ENCODE peak calls at places on chromosome 17, in ten cellular contexts. One of them, this sample, is unnamed.

GRCh38 chr17:20156196-20157077 is 147.3 kb downstream of the SPECC1 start:
- DNase-seq in colonic mucosa: peak; percentile 47
- DNase-seq in CD4-positive, alpha-beta T cell: no peak
- DNase-seq in tibial nerve: no peak
- DNase-seq in Caco-2: peak; percentile 88
- DNase-seq in foreskin fibroblast: peak; percentile 27
- DNase-seq in lung: peak; percentile 59
- DNase-seq in fibroblast of the aortic adventitia: peak; percentile 19
- DNase-seq in transverse colon: peak; percentile 61
- DNase-seq in lower leg skin: no peak
- DNase-seq in this sample: no peak

GRCh38 chr17:61391595-61392291 is 7.9 kb upstream of the TBX2 start:
- DNase-seq in colonic mucosa: no peak
- DNase-seq in CD4-positive, alpha-beta T cell: no peak
- DNase-seq in tibial nerve: no peak
- DNase-seq in Caco-2: no peak
- DNase-seq in foreskin fibroblast: peak; percentile 30
- DNase-seq in lung: no peak
- DNase-seq in fibroblast of the aortic adventitia: no peak
- DNase-seq in transverse colon: no peak
- DNase-seq in lower leg skin: no peak
- DNase-seq in this sample: no peak

GRCh38 chr17:77316191-77316641 is 175.4 kb downstream of the SEC14L1 start:
- DNase-seq in colonic mucosa: no peak
- DNase-seq in CD4-positive, alpha-beta T cell: no peak
- DNase-seq in tibial nerve: no peak
- DNase-seq in Caco-2: no peak
- DNase-seq in foreskin fibroblast: peak; percentile 52
- DNase-seq in lung: no peak
- DNase-seq in fibroblast of the aortic adventitia: peak; percentile 84
- DNase-seq in transverse colon: peak; percentile 16
- DNase-seq in lower leg skin: peak; percentile 39
- DNase-seq in this sample: no peak

GRCh38 chr17:43021739-43022512 is at the start of gene VAT1:
- DNase-seq in colonic mucosa: peak; percentile 87
- DNase-seq in CD4-positive, alpha-beta T cell: peak; percentile 30
- DNase-seq in tibial nerve: peak; percentile 66
- DNase-seq in Caco-2: peak; percentile 88
- DNase-seq in foreskin fibroblast: peak; percentile 94
- DNase-seq in lung: peak; percentile 77
- DNase-seq in fibroblast of the aortic adventitia: peak; percentile 73
- DNase-seq in transverse colon: peak; percentile 87
- DNase-seq in lower leg skin: peak; percentile 77
- DNase-seq in this sample: no peak

GRCh38 chr17:7767425-7768021 is 50.0 kb downstream of the DNAH2 start:
- DNase-seq in colonic mucosa: no peak
- DNase-seq in CD4-positive, alpha-beta T cell: no peak
- DNase-seq in tibial nerve: no peak
- DNase-seq in Caco-2: no peak
- DNase-seq in foreskin fibroblast: no peak
- DNase-seq in lung: peak; percentile 41
- DNase-seq in fibroblast of the aortic adventitia: peak; percentile 67
- DNase-seq in transverse colon: no peak
- DNase-seq in lower leg skin: no peak
- DNase-seq in this sample: no peak

GRCh38 chr17:73595068-73595865 is 49.0 kb downstream of the SDK2 start:
- DNase-seq in colonic mucosa: peak; percentile 53
- DNase-seq in CD4-positive, alpha-beta T cell: no peak
- DNase-seq in tibial nerve: no peak
- DNase-seq in Caco-2: peak; percentile 34
- DNase-seq in foreskin fibroblast: no peak
- DNase-seq in lung: peak; percentile 39
- DNase-seq in fibroblast of the aortic adventitia: no peak
- DNase-seq in transverse colon: peak; percentile 45
- DNase-seq in lower leg skin: no peak
- DNase-seq in this sample: no peak

GRCh38 chr17:59752446-59752845 is 45.0 kb downstream of the VMP1 start:
- DNase-seq in colonic mucosa: no peak
- DNase-seq in CD4-positive, alpha-beta T cell: no peak
- DNase-seq in tibial nerve: no peak
- DNase-seq in Caco-2: no peak
- DNase-seq in foreskin fibroblast: peak; percentile 51
- DNase-seq in lung: no peak
- DNase-seq in fibroblast of the aortic adventitia: peak; percentile 33
- DNase-seq in transverse colon: no peak
- DNase-seq in lower leg skin: no peak
- DNase-seq in this sample: no peak

GRCh38 chr17:81512984-81513668 is 527 bp upstream of the ACTG1 start:
- DNase-seq in colonic mucosa: peak; percentile 75
- DNase-seq in CD4-positive, alpha-beta T cell: peak; percentile 43
- DNase-seq in tibial nerve: peak; percentile 58
- DNase-seq in Caco-2: peak; percentile 79
- DNase-seq in foreskin fibroblast: peak; percentile 78
- DNase-seq in lung: peak; percentile 70
- DNase-seq in fibroblast of the aortic adventitia: no peak
- DNase-seq in transverse colon: peak; percentile 80
- DNase-seq in lower leg skin: peak; percentile 58
- DNase-seq in this sample: no peak

GRCh38 chr17:72021417-72022041 is 99.3 kb upstream of the SOX9 start:
- DNase-seq in colonic mucosa: no peak
- DNase-seq in CD4-positive, alpha-beta T cell: no peak
- DNase-seq in tibial nerve: no peak
- DNase-seq in Caco-2: no peak
- DNase-seq in foreskin fibroblast: no peak
- DNase-seq in lung: no peak
- DNase-seq in fibroblast of the aortic adventitia: no peak
- DNase-seq in transverse colon: no peak
- DNase-seq in lower leg skin: no peak
- DNase-seq in this sample: no peak

GRCh38 chr17:72030067-72030899 is 90.5 kb upstream of the SOX9 start:
- DNase-seq in colonic mucosa: peak; percentile 37
- DNase-seq in CD4-positive, alpha-beta T cell: no peak
- DNase-seq in tibial nerve: no peak
- DNase-seq in Caco-2: no peak
- DNase-seq in foreskin fibroblast: peak; percentile 71
- DNase-seq in lung: peak; percentile 46
- DNase-seq in fibroblast of the aortic adventitia: peak; percentile 28
- DNase-seq in transverse colon: peak; percentile 28
- DNase-seq in lower leg skin: peak; percentile 19
- DNase-seq in this sample: peak; percentile 15

GRCh38 chr17:72022328-72022727 is 98.5 kb upstream of the SOX9 start:
- DNase-seq in colonic mucosa: no peak
- DNase-seq in CD4-positive, alpha-beta T cell: no peak
- DNase-seq in tibial nerve: no peak
- DNase-seq in Caco-2: no peak
- DNase-seq in foreskin fibroblast: no peak
- DNase-seq in lung: no peak
- DNase-seq in fibroblast of the aortic adventitia: no peak
- DNase-seq in transverse colon: no peak
- DNase-seq in lower leg skin: no peak
- DNase-seq in this sample: no peak

GRCh38 chr17:72024457-72024856 is 96.4 kb upstream of the SOX9 start:
- DNase-seq in colonic mucosa: no peak
- DNase-seq in CD4-positive, alpha-beta T cell: no peak
- DNase-seq in tibial nerve: no peak
- DNase-seq in Caco-2: no peak
- DNase-seq in foreskin fibroblast: no peak
- DNase-seq in lung: no peak
- DNase-seq in fibroblast of the aortic adventitia: no peak
- DNase-seq in transverse colon: no peak
- DNase-seq in lower leg skin: no peak
- DNase-seq in this sample: no peak

GRCh38 chr17:72025113-72025512 is 95.7 kb upstream of the SOX9 start:
- DNase-seq in colonic mucosa: no peak
- DNase-seq in CD4-positive, alpha-beta T cell: no peak
- DNase-seq in tibial nerve: no peak
- DNase-seq in Caco-2: no peak
- DNase-seq in foreskin fibroblast: no peak
- DNase-seq in lung: no peak
- DNase-seq in fibroblast of the aortic adventitia: no peak
- DNase-seq in transverse colon: no peak
- DNase-seq in lower leg skin: no peak
- DNase-seq in this sample: no peak
- TF ChIP-seq CTCF in colonic mucosa: no peak
- TF ChIP-seq CTCF in CD4-positive, alpha-beta T cell: no peak
- TF ChIP-seq CTCF in tibial nerve: no peak
- TF ChIP-seq CTCF in Caco-2: no peak
- TF ChIP-seq CTCF in foreskin fibroblast: no peak
- TF ChIP-seq CTCF in lung: no peak
- TF ChIP-seq CTCF in fibroblast of the aortic adventitia: no peak
- TF ChIP-seq CTCF in transverse colon: no peak
- TF ChIP-seq CTCF in lower leg skin: no peak
- TF ChIP-seq CTCF in this sample: no peak

GRCh38 chr17:68805609-68806008 is 149.6 kb downstream of the ABCA8 start:
- DNase-seq in colonic mucosa: no peak
- DNase-seq in CD4-positive, alpha-beta T cell: no peak
- DNase-seq in tibial nerve: no peak
- DNase-seq in Caco-2: no peak
- DNase-seq in foreskin fibroblast: no peak
- DNase-seq in lung: no peak
- DNase-seq in fibroblast of the aortic adventitia: no peak
- DNase-seq in transverse colon: no peak
- DNase-seq in lower leg skin: no peak
- DNase-seq in this sample: no peak

GRCh38 chr17:68809148-68809547 is 146.0 kb downstream of the ABCA8 start:
- DNase-seq in colonic mucosa: no peak
- DNase-seq in CD4-positive, alpha-beta T cell: no peak
- DNase-seq in tibial nerve: no peak
- DNase-seq in Caco-2: no peak
- DNase-seq in foreskin fibroblast: no peak
- DNase-seq in lung: no peak
- DNase-seq in fibroblast of the aortic adventitia: no peak
- DNase-seq in transverse colon: no peak
- DNase-seq in lower leg skin: no peak
- DNase-seq in this sample: no peak

GRCh38 chr17:68812876-68813584 is 142.2 kb downstream of the ABCA8 start:
- DNase-seq in colonic mucosa: no peak
- DNase-seq in CD4-positive, alpha-beta T cell: no peak
- DNase-seq in tibial nerve: no peak
- DNase-seq in Caco-2: no peak
- DNase-seq in foreskin fibroblast: no peak
- DNase-seq in lung: no peak
- DNase-seq in fibroblast of the aortic adventitia: peak; percentile 62
- DNase-seq in transverse colon: no peak
- DNase-seq in lower leg skin: no peak
- DNase-seq in this sample: no peak

GRCh38 chr17:68804777-68805176 is 150.4 kb downstream of the ABCA8 start:
- DNase-seq in colonic mucosa: no peak
- DNase-seq in CD4-positive, alpha-beta T cell: no peak
- DNase-seq in tibial nerve: no peak
- DNase-seq in Caco-2: no peak
- DNase-seq in foreskin fibroblast: no peak
- DNase-seq in lung: no peak
- DNase-seq in fibroblast of the aortic adventitia: no peak
- DNase-seq in transverse colon: no peak
- DNase-seq in lower leg skin: no peak
- DNase-seq in this sample: no peak

DNA sequence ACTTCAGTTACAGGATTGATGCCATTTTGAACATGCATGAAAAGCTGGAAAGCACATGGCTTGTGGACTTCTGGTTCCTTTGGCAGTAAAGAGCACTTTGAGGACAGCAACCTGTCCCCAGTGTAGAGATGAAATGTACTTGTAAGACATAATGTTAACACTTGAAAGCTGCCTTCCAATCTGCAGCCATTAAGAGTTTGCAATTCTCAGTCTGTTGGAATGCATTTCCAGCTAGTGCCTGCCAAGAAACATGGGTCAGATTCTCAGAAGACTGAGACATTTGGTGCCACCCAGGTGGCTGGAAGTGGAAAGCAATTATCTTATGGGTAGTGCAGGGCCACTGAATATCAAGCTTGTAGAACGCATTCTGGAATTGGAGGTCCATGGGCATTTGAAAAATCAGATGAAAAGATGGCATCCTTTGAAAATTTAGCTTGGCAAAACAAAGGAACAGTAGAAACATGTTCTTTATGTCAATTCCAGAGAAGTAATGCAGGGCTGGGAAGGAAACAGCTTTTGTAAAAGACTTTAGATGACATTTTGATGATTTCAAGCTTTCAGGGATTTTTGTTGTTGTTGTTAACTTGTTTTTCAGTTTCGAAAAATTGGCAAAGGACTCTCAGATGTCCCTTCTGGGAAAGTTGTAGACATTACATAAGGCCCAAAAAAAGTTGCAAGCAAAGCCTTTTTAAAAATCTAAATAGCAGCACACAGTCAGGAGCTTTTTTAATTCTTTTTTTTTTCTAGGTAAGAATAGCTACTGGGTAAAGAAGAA is 147.0 kb downstream of the ABCA8 start:
- DNase-seq in colonic mucosa: no peak
- DNase-seq in CD4-positive, alpha-beta T cell: no peak
- DNase-seq in tibial nerve: no peak
- DNase-seq in Caco-2: no peak
- DNase-seq in foreskin fibroblast: peak; percentile 72
- DNase-seq in lung: no peak
- DNase-seq in fibroblast of the aortic adventitia: peak; percentile 32
- DNase-seq in transverse colon: no peak
- DNase-seq in lower leg skin: no peak
- DNase-seq in this sample: no peak
- TF ChIP-seq CTCF in colonic mucosa: no peak
- TF ChIP-seq CTCF in CD4-positive, alpha-beta T cell: no peak
- TF ChIP-seq CTCF in tibial nerve: no peak
- TF ChIP-seq CTCF in Caco-2: no peak
- TF ChIP-seq CTCF in foreskin fibroblast: no peak
- TF ChIP-seq CTCF in lung: no peak
- TF ChIP-seq CTCF in fibroblast of the aortic adventitia: no peak
- TF ChIP-seq CTCF in transverse colon: no peak
- TF ChIP-seq CTCF in lower leg skin: no peak
- TF ChIP-seq CTCF in this sample: no peak

GRCh38 chr17:9715503-9716016 is 70.2 kb downstream of the USP43 start:
- DNase-seq in colonic mucosa: no peak
- DNase-seq in CD4-positive, alpha-beta T cell: no peak
- DNase-seq in tibial nerve: no peak
- DNase-seq in Caco-2: no peak
- DNase-seq in foreskin fibroblast: no peak
- DNase-seq in lung: no peak
- DNase-seq in fibroblast of the aortic adventitia: no peak
- DNase-seq in transverse colon: no peak
- DNase-seq in lower leg skin: no peak
- DNase-seq in this sample: no peak
- TF ChIP-seq CTCF in colonic mucosa: no peak
- TF ChIP-seq CTCF in CD4-positive, alpha-beta T cell: no peak
- TF ChIP-seq CTCF in tibial nerve: no peak
- TF ChIP-seq CTCF in Caco-2: no peak
- TF ChIP-seq CTCF in foreskin fibroblast: no peak
- TF ChIP-seq CTCF in lung: no peak
- TF ChIP-seq CTCF in fibroblast of the aortic adventitia: no peak
- TF ChIP-seq CTCF in transverse colon: no peak
- TF ChIP-seq CTCF in lower leg skin: no peak
- TF ChIP-seq CTCF in this sample: no peak

DNA sequence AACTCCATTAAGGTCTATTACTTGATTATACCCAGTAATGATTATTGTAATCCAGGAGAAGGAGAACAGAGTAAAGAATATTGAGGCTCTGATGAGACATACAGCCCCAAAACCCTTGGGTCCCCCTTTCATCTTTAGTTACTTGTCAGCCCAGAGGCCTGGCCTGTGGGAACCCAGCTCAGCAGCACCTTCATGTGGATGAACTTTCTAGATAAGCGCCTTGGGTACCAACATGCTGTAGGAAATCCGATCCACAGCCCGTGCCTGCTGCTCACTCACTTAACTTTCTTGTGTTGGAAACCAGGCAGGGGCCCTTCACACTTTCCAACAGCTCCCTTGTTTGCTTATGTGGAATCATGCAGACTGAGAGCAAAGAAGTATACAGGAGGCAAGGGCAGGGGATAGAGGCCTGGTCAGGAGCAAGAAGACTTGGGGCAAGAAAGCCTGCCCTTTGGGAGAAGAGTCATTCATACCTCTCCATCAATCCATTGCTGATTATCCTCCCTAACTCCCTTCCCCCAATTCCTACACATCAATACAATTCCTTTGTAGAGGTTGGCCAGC is 64.0 kb upstream of the SOX9 start:
- DNase-seq in colonic mucosa: no peak
- DNase-seq in CD4-positive, alpha-beta T cell: no peak
- DNase-seq in tibial nerve: no peak
- DNase-seq in Caco-2: no peak
- DNase-seq in foreskin fibroblast: no peak
- DNase-seq in lung: no peak
- DNase-seq in fibroblast of the aortic adventitia: no peak
- DNase-seq in transverse colon: no peak
- DNase-seq in lower leg skin: no peak
- DNase-seq in this sample: no peak
- TF ChIP-seq CTCF in colonic mucosa: no peak
- TF ChIP-seq CTCF in CD4-positive, alpha-beta T cell: no peak
- TF ChIP-seq CTCF in tibial nerve: no peak
- TF ChIP-seq CTCF in Caco-2: no peak
- TF ChIP-seq CTCF in foreskin fibroblast: no peak
- TF ChIP-seq CTCF in lung: no peak
- TF ChIP-seq CTCF in fibroblast of the aortic adventitia: no peak
- TF ChIP-seq CTCF in transverse colon: no peak
- TF ChIP-seq CTCF in lower leg skin: no peak
- TF ChIP-seq CTCF in this sample: no peak

This sample was measured in HFF-Myc.